ENCODE peak calls at places on chromosomes 11 and 22, in six cellular contexts. G is breast epithelium, B is K562, S is right lobe of liver, D is upper lobe of left lung, A is GM12891. O is an unnamed sample.

GRCh38 chr11:124739479-124740276 is at the start of gene NRGN:
- DNase-seq in G (peak; percentile 92), B (peak; percentile 97), S (peak; percentile 89), D (peak; percentile 96), A (peak; percentile 93), O (peak; percentile 91)

GRCh38 chr11:123511037-123511870 is 81.2 kb downstream of the GRAMD1B start:
- DNase-seq in G (peak; percentile 79), B (peak; percentile 93), S (peak; percentile 77), D (peak; percentile 92), A (peak; percentile 62), O (peak; percentile 68)

GRCh38 chr22:37454857-37455686 is 27.8 kb upstream of the ELFN2 start:
- DNase-seq in G (no peak), B (peak; percentile 40), S (no peak), D (no peak), A (no peak), O (peak; percentile 48)

GRCh38 chr11:132848336-132848735 is 684.0 kb downstream of the OPCML start:
- DNase-seq in G (no peak), B (no peak), S (no peak), D (no peak), A (no peak), O (no peak)

GRCh38 chr11:9170450-9170849 is 79.1 kb upstream of the SCUBE2 start:
- DNase-seq in G (no peak), B (no peak), S (no peak), D (no peak), A (no peak), O (no peak)

GRCh38 chr11:28049338-28050216 is 58.4 kb downstream of the KIF18A start:
- DNase-seq in G (no peak), B (no peak), S (no peak), D (no peak), A (no peak), O (no peak)

GRCh38 chr11:103953797-103954495 is 82.5 kb upstream of the DDI1 start:
- DNase-seq in G (no peak), B (no peak), S (no peak), D (no peak), A (no peak), O (no peak)

GRCh38 chr22:47967841-47968240 is 1205.4 kb downstream of the TBC1D22A start:
- DNase-seq in G (no peak), B (no peak), S (no peak), D (no peak), A (no peak), O (no peak)

GRCh38 chr11:290621-291231 is 1.8 kb downstream of the PGGHG start:
- DNase-seq in G (no peak), B (no peak), S (peak; percentile 51), D (peak; percentile 67), A (no peak), O (no peak)

GRCh38 chr22:37657590-37658132 is 862 bp upstream of the PDXP start:
- DNase-seq in G (no peak), B (no peak), S (no peak), D (no peak), A (no peak), O (peak; percentile 58)

GRCh38 chr11:14969922-14970323 is 2.2 kb downstream of the CALCA start:
- DNase-seq in G (no peak), B (peak; percentile 37), S (no peak), D (peak; percentile 74), A (no peak), O (no peak)

GRCh38 chr11:7635137-7635536 is 38.2 kb downstream of the CYB5R2 start:
- DNase-seq in G (no peak), B (no peak), S (no peak), D (no peak), A (no peak), O (no peak)

GRCh38 chr22:50112151-50113118 is 22.6 kb downstream of the MOV10L1 start:
- DNase-seq in G (no peak), B (no peak), S (no peak), D (no peak), A (no peak), O (peak; percentile 49)

GRCh38 chr22:43370045-43370444 is 26.9 kb upstream of the SCUBE1 start:
- DNase-seq in G (no peak), B (no peak), S (no peak), D (no peak), A (no peak), O (no peak)

GRCh38 chr11:119864836-119865235 is 135.8 kb upstream of the NECTIN1 start:
- DNase-seq in G (no peak), B (no peak), S (no peak), D (peak; percentile 39), A (no peak), O (no peak)

GRCh38 chr22:22770280-22770871 is 117.2 kb upstream of the IGLL5 start:
- DNase-seq in G (no peak), B (peak; percentile 100), S (peak; percentile 76), D (no peak), A (no peak), O (peak; percentile 10)

GRCh38 chr11:84714316-84714780 is 912.8 kb downstream of the DLG2 start:
- DNase-seq in G (no peak), B (peak; percentile 16), S (peak; percentile 41), D (no peak), A (peak; percentile 15), O (peak; percentile 28)

GRCh38 chr22:22783505-22783904 is 104.1 kb upstream of the IGLL5 start:
- DNase-seq in G (no peak), B (no peak), S (no peak), D (no peak), A (no peak), O (no peak)

GRCh38 chr11:19244621-19245020 is 3.9 kb upstream of the E2F8 start:
- DNase-seq in G (no peak), B (no peak), S (no peak), D (no peak), A (no peak), O (peak; percentile 12)

DNA sequence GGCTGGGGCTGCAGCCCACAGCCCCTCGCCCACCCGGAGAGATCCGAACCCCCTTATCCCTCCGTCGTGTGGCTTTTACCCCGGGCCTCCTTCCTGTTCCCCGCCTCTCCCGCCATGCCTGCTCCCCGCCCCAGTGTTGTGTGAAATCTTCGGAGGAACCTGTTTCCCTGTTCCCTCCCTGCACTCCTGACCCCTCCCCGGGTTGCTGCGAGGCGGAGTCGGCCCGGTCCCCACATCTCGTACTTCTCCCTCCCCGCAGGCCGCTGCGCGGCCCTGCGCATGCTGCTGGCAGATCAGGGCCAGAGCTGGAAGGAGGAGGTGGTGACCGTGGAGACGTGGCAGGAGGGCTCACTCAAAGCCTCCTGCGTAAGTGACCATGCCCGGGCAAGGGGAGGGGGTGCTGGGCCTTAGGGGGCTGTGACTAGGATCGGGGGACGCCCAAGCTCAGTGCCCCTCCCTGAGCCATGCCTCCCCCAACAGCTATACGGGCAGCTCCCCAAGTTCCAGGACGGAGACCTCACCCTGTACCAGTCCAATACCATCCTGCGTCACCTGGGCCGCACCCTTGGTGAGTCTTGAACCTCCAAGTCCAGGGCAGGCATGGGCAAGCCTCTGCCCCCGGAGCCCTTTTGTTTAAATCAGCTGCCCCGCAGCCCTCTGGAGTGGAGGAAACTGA is 731 bp downstream of the GSTP1 start:
- DNase-seq in G (peak; percentile 84), B (peak; percentile 72), S (no peak), D (peak; percentile 93), A (no peak), O (no peak)
- TF ChIP-seq POLR2A in G (no peak), B (no peak), S (no peak), D (no peak), A (no peak), O (no peak)

GRCh38 chr22:23816552-23816976 is 22.2 kb downstream of the DERL3 start:
- DNase-seq in G (no peak), B (no peak), S (peak; percentile 39), D (no peak), A (no peak), O (no peak)

GRCh38 chr22:23815781-23816551 is 22.8 kb downstream of the DERL3 start:
- DNase-seq in G (no peak), B (no peak), S (peak; percentile 35), D (no peak), A (no peak), O (no peak)

GRCh38 chr22:23817146-23817545 is 21.7 kb downstream of the DERL3 start:
- DNase-seq in G (no peak), B (no peak), S (peak; percentile 25), D (no peak), A (no peak), O (no peak)

GRCh38 chr22:23820748-23821211 is 18.0 kb downstream of the DERL3 start:
- DNase-seq in G (no peak), B (no peak), S (peak; percentile 21), D (no peak), A (no peak), O (no peak)

GRCh38 chr22:23818541-23818940 is 20.3 kb downstream of the DERL3 start:
- DNase-seq in G (no peak), B (no peak), S (no peak), D (no peak), A (no peak), O (no peak)
- TF ChIP-seq POLR2A in G (no peak), B (no peak), S (no peak), D (no peak), A (no peak), O (no peak)

DNA sequence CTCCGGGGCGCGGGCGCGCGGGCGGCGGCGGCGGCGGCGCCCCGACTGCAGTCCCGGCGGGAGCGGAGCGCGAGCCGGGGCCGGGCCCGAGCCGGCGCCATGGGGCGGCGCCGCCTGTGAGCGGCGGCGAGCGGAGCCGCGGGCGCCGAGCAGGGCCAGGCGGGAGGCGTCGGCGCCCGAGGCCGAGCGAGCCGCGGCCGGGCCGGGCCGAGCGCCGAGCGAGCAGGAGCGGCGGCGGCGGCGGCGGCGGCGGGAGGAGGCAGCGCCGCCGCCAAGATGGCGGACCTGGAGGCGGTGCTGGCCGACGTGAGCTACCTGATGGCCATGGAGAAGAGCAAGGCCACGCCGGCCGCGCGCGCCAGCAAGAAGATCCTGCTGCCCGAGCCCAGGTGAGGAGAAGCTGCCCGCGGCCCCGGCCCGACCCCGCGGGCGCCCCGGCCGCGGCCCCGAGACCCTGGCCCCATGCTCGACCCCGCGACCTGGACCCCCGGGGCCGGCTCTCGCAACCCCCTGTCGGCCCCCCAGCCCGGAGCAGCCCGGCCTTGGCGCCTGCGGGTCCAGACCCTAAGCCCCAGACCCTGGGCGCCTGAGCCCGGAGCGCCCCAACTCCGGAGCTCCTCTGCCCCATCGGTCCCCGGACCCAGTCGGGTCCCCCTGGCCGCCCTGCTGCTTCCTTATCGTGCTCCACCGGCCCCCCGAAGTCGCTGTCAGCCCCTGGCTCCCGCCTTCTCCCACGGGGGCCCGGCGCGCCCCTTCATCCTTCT is at the start of gene GRK2:
- DNase-seq in G (no peak), B (peak; percentile 91), S (peak; percentile 60), D (peak; percentile 92), A (no peak), O (peak; percentile 65)
- TF ChIP-seq POLR2A in G (no peak), B (no peak), S (no peak), D (no peak), A (no peak), O (peak; percentile 50)

DNA sequence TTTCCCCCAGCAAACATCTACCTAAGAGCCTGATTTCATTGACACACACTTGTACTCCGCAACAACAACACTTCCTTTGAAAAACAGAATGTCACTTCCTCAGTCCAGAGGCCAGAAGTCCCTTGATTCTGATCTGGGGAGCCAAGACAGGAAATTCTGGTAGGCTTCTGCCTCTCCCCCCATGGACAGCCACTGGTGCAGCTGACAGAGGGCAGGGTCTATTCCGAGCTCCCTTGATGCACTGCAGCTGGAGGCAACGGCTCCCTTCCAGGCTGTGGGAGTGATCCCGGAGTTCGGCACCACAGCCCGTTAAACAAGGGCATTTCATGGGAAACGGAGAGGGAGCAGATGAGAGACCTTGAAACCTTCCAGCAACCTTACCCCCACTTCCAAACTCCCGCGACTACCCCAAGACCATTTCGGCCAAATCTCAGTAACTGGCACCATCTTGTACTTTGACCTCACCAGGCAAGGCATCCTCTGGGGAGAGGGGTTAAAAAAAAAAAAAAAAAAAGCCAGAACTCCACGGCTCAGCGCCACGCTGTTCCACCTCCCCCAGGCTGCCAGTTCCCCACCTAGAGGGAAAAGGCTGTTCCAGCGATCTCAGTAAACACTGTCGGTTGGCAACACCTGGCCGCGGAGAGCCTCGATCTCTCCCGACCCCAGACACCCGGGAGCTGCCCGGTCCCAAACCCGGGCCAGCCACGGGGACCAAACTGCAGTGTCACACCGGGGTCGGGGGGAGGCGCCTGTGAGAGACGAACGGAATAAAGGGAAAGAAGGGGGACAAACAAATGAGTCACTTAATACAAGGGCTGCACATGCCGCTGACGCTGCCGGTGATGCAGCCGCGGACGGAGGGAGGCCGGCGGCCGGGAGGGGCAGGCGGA is 1.1 kb downstream of the GAB2 start:
- DNase-seq in G (peak; percentile 80), B (peak; percentile 80), S (peak; percentile 87), D (peak; percentile 94), A (peak; percentile 26), O (peak; percentile 94)
- TF ChIP-seq POLR2A in G (peak; percentile 76), B (peak; percentile 76), S (peak; percentile 83), D (peak; percentile 88), A (no peak), O (peak; percentile 55)